ENCODE peak calls at places on chromosomes 5 and 9, in five cellular contexts. P is H7; N is HTR-8/SVneo; J is SW480; T is stimulated activated CD8-positive, alpha-beta memory T cell treated with anti-CD3 and anti-CD28 coated beads, Interleukin-15, amount 100 ng/mL, for 4 hours. X is an unnamed sample.

GRCh38 chr5:1910081-1910760 is 27.5 kb upstream of the IRX4 start:
- DNase-seq in P (no peak), T (no peak), J (no peak), N (no peak), X (no peak)

GRCh38 chr9:97737429-97737828 is 40.3 kb upstream of the XPA start:
- DNase-seq in J (peak), N (peak), T (no peak), P (peak), X (no peak)

GRCh38 chr9:27209034-27209433 is 87.9 kb downstream of the EQTN start:
- DNase-seq in P (no peak), J (no peak), N (no peak), T (no peak), X (no peak)

GRCh38 chr9:90766736-90767135 is 34.9 kb upstream of the SYK start:
- DNase-seq in P (no peak), T (no peak), N (no peak), J (no peak), X (no peak)

GRCh38 chr5:38426493-38426892 is 130.0 kb downstream of the LIFR start:
- DNase-seq in P (no peak), N (peak), T (no peak), J (no peak), X (no peak)

GRCh38 chr5:73174100-73174815 is 1.3 kb downstream of the TMEM174 start:
- DNase-seq in N (no peak), J (no peak), P (no peak), T (no peak), X (no peak)

GRCh38 chr5:180631549-180632392 is 17.6 kb downstream of the FLT4 start:
- DNase-seq in P (peak), T (no peak), J (no peak), N (no peak), X (no peak)

GRCh38 chr5:54544044-54544443 is 26.5 kb downstream of the SNX18 start:
- DNase-seq in N (no peak), J (no peak), T (no peak), P (no peak), X (no peak)

GRCh38 chr5:74324556-74324955 is 316.0 kb downstream of the ENC1 start:
- DNase-seq in P (no peak), T (no peak), J (no peak), N (no peak), X (no peak)

GRCh38 chr5:159444441-159445082 is 114.3 kb upstream of the IL12B start:
- DNase-seq in N (peak), P (peak), T (no peak), J (peak), X (peak)

GRCh38 chr5:2221450-2221849 is 338.7 kb upstream of the IRX4 start:
- DNase-seq in T (no peak), J (no peak), P (no peak), N (no peak), X (no peak)

GRCh38 chr5:138180183-138180782 is 1.4 kb downstream of the KIF20A start:
- DNase-seq in J (peak), N (peak), T (no peak), P (no peak), X (peak)

GRCh38 chr9:37215456-37216229 is 95.3 kb downstream of the ZCCHC7 start:
- DNase-seq in J (no peak), P (no peak), T (no peak), N (peak), X (no peak)

GRCh38 chr5:124176692-124177091 is 569.7 kb downstream of the ZNF608 start:
- DNase-seq in N (no peak), J (no peak), P (no peak), T (no peak), X (peak)

GRCh38 chr9:93267091-93267541 is 83.2 kb downstream of the WNK2 start:
- DNase-seq in N (no peak), P (peak), J (no peak), T (no peak), X (no peak)

GRCh38 chr9:19470981-19471650 is 62.3 kb downstream of the ACER2 start:
- DNase-seq in J (no peak), N (no peak), P (peak), T (no peak), X (no peak)

GRCh38 chr9:2725929-2726328 is 8.6 kb downstream of the KCNV2 start:
- DNase-seq in N (no peak), J (no peak), P (no peak), T (no peak), X (no peak)

GRCh38 chr9:88874391-88874790 is 116.9 kb upstream of the S1PR3 start:
- DNase-seq in T (no peak), N (no peak), J (peak), P (no peak), X (no peak)

GRCh38 chr9:2356391-2356790 is 265.2 kb upstream of the VLDLR start:
- DNase-seq in N (no peak), J (no peak), T (no peak), P (no peak), X (no peak)

GRCh38 chr5:109558364-109558763 is 131.4 kb upstream of the MAN2A1 start:
- DNase-seq in T (no peak), N (no peak), P (no peak), J (no peak), X (no peak)

GRCh38 chr5:74541381-74541781 is 99.1 kb downstream of the ENC1 start:
- DNase-seq in J (no peak), N (no peak), P (no peak), T (no peak), X (no peak)

GRCh38 chr5:164998142-164998541 is 1492.7 kb downstream of the MAT2B start:
- DNase-seq in P (no peak), N (no peak), T (no peak), J (no peak), X (no peak)

GRCh38 chr5:37111426-37112382 is 137.5 kb downstream of the CPLANE1 start:
- DNase-seq in N (no peak), J (peak), P (no peak), T (no peak), X (peak)

GRCh38 chr5:154860765-154861164 is 2.3 kb downstream of the CNOT8 start:
- DNase-seq in N (no peak), J (no peak), P (no peak), T (no peak), X (peak)

GRCh38 chr9:92158097-92158601 is 42.9 kb upstream of the SPTLC1 start:
- DNase-seq in T (no peak), N (no peak), P (no peak), J (no peak), X (no peak)

GRCh38 chr9:7756088-7756487 is 43.5 kb downstream of the DMAC1 start:
- DNase-seq in J (no peak), P (no peak), N (no peak), T (no peak), X (no peak)

GRCh38 chr5:145948921-145949320 is 12.5 kb downstream of the SH3RF2 start:
- DNase-seq in P (no peak), N (no peak), T (no peak), J (no peak), X (no peak)

GRCh38 chr9:35951736-35952135 is 6.2 kb downstream of the OR2S2 start:
- DNase-seq in N (no peak), P (no peak), J (no peak), T (no peak), X (no peak)

GRCh38 chr5:126376443-126376842 is 46.8 kb upstream of the GRAMD2B start:
- DNase-seq in J (no peak), P (no peak), N (no peak), T (no peak), X (no peak)

GRCh38 chr5:2993301-2993700 is 241.8 kb upstream of the IRX2 start:
- DNase-seq in J (no peak), N (no peak), T (no peak), P (no peak), X (no peak)